ENCODE peak calls at places on chromosomes 11 and 22, in five cellular contexts. L is Peyer's patch, E is NCI-H345, Y is NCI-H1417 treated with DMSO at 0.1 percent for 48 hours, R is lung. I is an unnamed sample.

GRCh38 chr22:29391546-29391945 is 3.2 kb upstream of the AP1B1 start:
- DNase-seq in L (no peak), E (no peak), Y (no peak), R (no peak), I (no peak)

GRCh38 chr11:10122337-10123197 is 171.5 kb downstream of the SBF2 start:
- DNase-seq in L (no peak), E (no peak), Y (no peak), R (no peak), I (no peak)

GRCh38 chr11:579830-580601 is 3.7 kb downstream of the PHRF1 start:
- DNase-seq in L (no peak), E (no peak), Y (no peak), R (no peak), I (no peak)

GRCh38 chr22:41642711-41643110 is 21.6 kb downstream of the XRCC6 start:
- DNase-seq in L (no peak), E (no peak), Y (no peak), R (no peak), I (no peak)

GRCh38 chr11:92962444-92962843 is 7.0 kb upstream of the MTNR1B start:
- DNase-seq in L (no peak), E (no peak), Y (no peak), R (no peak), I (no peak)

GRCh38 chr11:2862950-2863618 is 22.5 kb downstream of the CDKN1C start:
- DNase-seq in L (no peak), E (no peak), Y (no peak), R (no peak), I (no peak)

GRCh38 chr11:31810779-31811647 is at the start of gene PAX6:
- DNase-seq in L (peak), E (peak), Y (peak), R (peak), I (peak)

GRCh38 chr11:6298605-6299004 is 21.7 kb downstream of the CAVIN3 start:
- DNase-seq in L (peak), E (no peak), Y (no peak), R (no peak), I (no peak)

GRCh38 chr22:27137809-27138400 is 480.5 kb downstream of the MIAT start:
- DNase-seq in L (no peak), E (no peak), Y (no peak), R (no peak), I (no peak)

GRCh38 chr11:26827567-26828037 is 105.7 kb upstream of the SLC5A12 start:
- DNase-seq in L (no peak), E (no peak), Y (no peak), R (no peak), I (no peak)

GRCh38 chr11:68312780-68313573 is 586 bp downstream of the LRP5 start:
- DNase-seq in L (peak), E (no peak), Y (no peak), R (no peak), I (no peak)

GRCh38 chr11:60310407-60310998 is 16.6 kb upstream of the MS4A6E start:
- DNase-seq in L (no peak), E (no peak), Y (no peak), R (no peak), I (no peak)

GRCh38 chr11:128148208-128148607 is 439.1 kb downstream of the ETS1 start:
- DNase-seq in L (no peak), E (no peak), Y (no peak), R (no peak), I (no peak)

GRCh38 chr11:107370390-107370789 is 87.2 kb downstream of the CWF19L2 start:
- DNase-seq in L (no peak), E (no peak), Y (no peak), R (no peak), I (no peak)

GRCh38 chr11:66698491-66698890 is 20.8 kb upstream of the RBM4B start:
- DNase-seq in L (no peak), E (no peak), Y (no peak), R (no peak), I (no peak)

GRCh38 chr11:120186408-120186798 is 24.4 kb upstream of the OAF start:
- DNase-seq in L (peak), E (no peak), Y (no peak), R (no peak), I (no peak)

GRCh38 chr11:8059030-8059429 is 22.0 kb upstream of the TUB start:
- DNase-seq in L (no peak), E (no peak), Y (no peak), R (no peak), I (no peak)

GRCh38 chr11:1450958-1451710 is 35.4 kb downstream of the MOB2 start:
- DNase-seq in L (no peak), E (no peak), Y (no peak), R (no peak), I (no peak)

GRCh38 chr22:42880815-42881214 is 23.7 kb upstream of the ARFGAP3 start:
- DNase-seq in L (no peak), E (no peak), Y (no peak), R (no peak), I (no peak)

GRCh38 chr11:18307461-18308139 is 14.3 kb downstream of the HPS5 start:
- DNase-seq in L (no peak), E (no peak), Y (no peak), R (no peak), I (no peak)

GRCh38 chr22:26666035-26666338 is 8.6 kb downstream of the MIAT start:
- DNase-seq in L (no peak), E (no peak), Y (no peak), R (no peak), I (no peak)

GRCh38 chr11:111983187-111983986 is 41.8 kb upstream of the DLAT start:
- DNase-seq in L (peak), E (no peak), Y (no peak), R (peak), I (peak)

GRCh38 chr22:49305215-49305965 is 522.3 kb downstream of the BRD1 start:
- DNase-seq in L (peak), E (peak), Y (no peak), R (peak), I (peak)